ENCODE peak calls at places on chromosomes 16 and 17, in four cellular contexts. A is GM12878, M is K562, J is HepG2. P is an unnamed sample.

GRCh38 chr16:31108794-31109558 is 790 bp downstream of the BCKDK start:
- DNase-seq in M (no peak), J (no peak), A (no peak), P (no peak)

GRCh38 chr16:65453646-65454045 is 331.8 kb upstream of the CDH11 start:
- DNase-seq in A (no peak), J (no peak), M (no peak), P (no peak)

GRCh38 chr17:68599091-68599872 is 1.9 kb downstream of the FAM20A start:
- DNase-seq in A (no peak), J (no peak), M (no peak), P (no peak)

GRCh38 chr16:84175351-84176081 is 11.3 kb downstream of the TAF1C start:
- DNase-seq in J (peak; percentile 65), A (peak; percentile 19), M (peak; percentile 76), P (peak; percentile 62)

GRCh38 chr17:60077226-60077625 is 1.5 kb downstream of the HEATR6 start:
- DNase-seq in J (no peak), M (no peak), A (no peak), P (no peak)

GRCh38 chr16:7313170-7313569 is 19.5 kb upstream of the RBFOX1 start:
- DNase-seq in A (no peak), J (peak; percentile 18), M (peak; percentile 25), P (no peak)

GRCh38 chr17:36185416-36185815 is 9.0 kb upstream of the TBC1D3B start:
- DNase-seq in A (no peak), M (no peak), J (no peak), P (no peak)

GRCh38 chr17:8522577-8522976 is 86.9 kb downstream of the NDEL1 start:
- DNase-seq in A (no peak), M (no peak), J (no peak), P (no peak)

GRCh38 chr17:44672479-44673093 is 16.3 kb downstream of the MEIOC start:
- DNase-seq in J (peak; percentile 27), M (peak; percentile 22), A (no peak), P (no peak)

GRCh38 chr17:2405247-2405926 is 4.5 kb upstream of the MNT start:
- DNase-seq in M (no peak), J (no peak), A (no peak), P (no peak)

GRCh38 chr17:77116371-77116860 is 24.4 kb upstream of the SEC14L1 start:
- DNase-seq in M (no peak), A (no peak), J (peak; percentile 79), P (no peak)

GRCh38 chr16:71367243-71367976 is 8.9 kb downstream of the CALB2 start:
- DNase-seq in M (peak; percentile 79), A (peak; percentile 2), J (peak; percentile 55), P (peak; percentile 92)

GRCh38 chr16:57026778-57027062 is 37.4 kb downstream of the NLRC5 start:
- DNase-seq in M (no peak), J (no peak), A (no peak), P (no peak)

GRCh38 chr16:56600398-56600999 is 7.9 kb upstream of the MT2A start:
- DNase-seq in M (peak; percentile 47), J (peak; percentile 59), A (no peak), P (peak; percentile 31)

GRCh38 chr16:3475604-3476375 is 19.5 kb downstream of the C16orf90 start:
- DNase-seq in A (no peak), M (no peak), J (no peak), P (no peak)

GRCh38 chr16:54248863-54249710 is 37.5 kb downstream of the IRX3 start:
- DNase-seq in A (no peak), J (no peak), M (no peak), P (no peak)

GRCh38 chr16:56919099-56919800 is 12.7 kb upstream of the HERPUD1 start:
- DNase-seq in M (no peak), A (no peak), J (peak; percentile 88), P (no peak)

GRCh38 chr16:27762441-27762840 is 212.5 kb downstream of the KATNIP start:
- DNase-seq in J (no peak), A (no peak), M (no peak), P (no peak)

GRCh38 chr16:53465606-53466290 is 31.5 kb downstream of the RBL2 start:
- DNase-seq in M (peak; percentile 57), J (no peak), A (no peak), P (no peak)

GRCh38 chr17:41785876-41786226 is 660 bp downstream of the JUP start:
- DNase-seq in A (no peak), J (no peak), M (peak; percentile 81), P (peak; percentile 63)

GRCh38 chr17:3475812-3476686 is at the start of gene ASPA:
- DNase-seq in A (no peak), M (no peak), J (no peak), P (no peak)

GRCh38 chr16:64094170-64094960 is 1027.5 kb downstream of the CDH11 start:
- DNase-seq in A (no peak), M (no peak), J (no peak), P (no peak)

GRCh38 chr17:39674702-39675389 is 6.6 kb downstream of the PNMT start:
- DNase-seq in A (no peak), J (peak; percentile 81), M (peak; percentile 71), P (no peak)

GRCh38 chr17:35432176-35433074 is at the start of gene SLFN12:
- DNase-seq in J (no peak), M (no peak), A (peak; percentile 67), P (peak; percentile 40)

GRCh38 chr16:48590476-48590875 is 19.5 kb downstream of the N4BP1 start:
- DNase-seq in J (no peak), A (no peak), M (no peak), P (no peak)

GRCh38 chr17:58172369-58173071 is 5.7 kb downstream of the OR4D2 start:
- DNase-seq in M (peak; percentile 40), A (peak; percentile 3), J (peak; percentile 62), P (peak; percentile 46)

GRCh38 chr16:30445408-30446202 is at the start of gene SEPHS2:
- DNase-seq in A (peak; percentile 84), J (peak; percentile 97), M (peak; percentile 99), P (peak; percentile 96)

DNA sequence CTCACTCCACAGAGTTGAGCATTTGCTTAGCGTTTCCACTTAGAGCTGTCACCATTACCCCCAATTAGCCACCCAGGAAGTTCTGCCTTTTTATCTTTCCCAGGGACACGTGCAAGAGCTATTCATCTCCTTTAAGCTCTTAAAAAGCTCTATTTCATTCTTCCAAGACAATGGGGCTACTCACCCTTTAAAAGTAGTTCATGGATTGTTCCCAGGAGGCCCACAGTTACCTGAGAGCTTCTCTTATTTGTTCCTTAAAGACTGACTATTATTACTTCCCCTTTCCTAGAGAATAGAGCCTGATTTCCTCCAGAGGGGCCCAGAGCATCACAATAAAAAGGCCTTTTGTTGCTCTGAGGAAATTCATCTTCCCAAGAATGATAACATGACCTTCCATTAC is 126.8 kb downstream of the CACNG3 start:
- DNase-seq in A (no peak), M (no peak), J (no peak), P (no peak)
- TF ChIP-seq CBFB in A (no peak), M (no peak), J (no peak), P (no peak)

GRCh38 chr17:17346428-17347233 is 43.5 kb downstream of the NT5M start:
- DNase-seq in J (no peak), A (no peak), M (no peak), P (no peak)
- TF ChIP-seq ATF2 in J (no peak), A (no peak), M (no peak), P (no peak)

DNA sequence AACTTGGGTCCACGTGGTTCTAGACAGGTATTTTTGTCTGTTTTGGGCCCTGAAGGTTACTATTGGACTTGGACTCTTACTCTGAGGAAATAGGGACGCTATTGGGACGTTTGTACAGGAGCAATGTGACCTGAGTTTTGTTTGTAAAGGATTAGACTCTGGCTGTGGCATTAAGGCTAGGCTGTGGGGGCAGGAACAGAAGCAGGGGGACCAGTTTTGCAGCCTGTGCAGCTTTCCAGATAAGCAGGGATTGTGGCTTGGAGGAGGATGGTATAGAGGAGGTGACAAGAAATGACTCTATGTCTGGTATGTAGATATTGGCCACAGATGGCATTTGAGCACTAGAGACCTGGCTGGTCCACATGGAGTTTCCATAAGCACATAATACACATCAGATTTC is 12.8 kb downstream of the NOD2 start:
- DNase-seq in A (no peak), J (no peak), M (no peak), P (no peak)
- TF ChIP-seq ATF3 in A (no peak), J (no peak), M (no peak), P (no peak)

GRCh38 chr17:49723423-49723822 is 15.7 kb upstream of the SLC35B1 start:
- DNase-seq in M (no peak), J (no peak), A (no peak), P (no peak)
- TF ChIP-seq CBFB in M (no peak), J (no peak), A (no peak), P (no peak)

GRCh38 chr17:43021739-43022512 is at the start of gene VAT1:
- DNase-seq in M (peak; percentile 91), A (no peak), J (peak; percentile 72), P (peak; percentile 86)
- TF ChIP-seq ATF2 in M (no peak), A (no peak), J (peak; percentile 59), P (no peak)

DNA sequence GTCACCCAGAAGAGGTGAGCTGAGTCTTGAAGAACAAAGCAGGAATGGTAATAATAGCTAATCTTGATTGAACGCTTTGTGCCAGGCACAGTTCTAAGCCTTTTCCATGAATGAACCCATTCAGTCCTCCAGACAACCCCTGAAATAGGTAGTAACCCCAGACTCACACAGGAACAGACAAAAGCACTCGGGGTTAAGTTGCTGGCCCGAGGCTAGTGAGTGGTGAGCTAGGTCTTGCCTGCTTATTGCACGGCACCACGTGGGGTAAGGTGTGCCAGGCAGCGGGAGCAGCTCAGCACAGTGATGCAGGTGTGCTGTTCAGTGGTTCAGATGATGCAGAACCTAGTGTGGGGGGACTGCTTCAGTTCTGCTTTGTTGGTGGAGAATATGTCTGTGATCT is 181.6 kb downstream of the RAB11FIP4 start:
- DNase-seq in A (no peak), J (no peak), M (no peak), P (no peak)
- TF ChIP-seq ATF3 in A (no peak), J (no peak), M (no peak), P (no peak)

P was measured in WTC11.